ENCODE peak calls at places on chromosomes 4 and X, in nine cellular contexts. One of them, this sample, is unnamed.

GRCh38 chrX:107503996-107504395 is 54.5 kb downstream of the FRMPD3 start:
- DNase-seq in lower lobe of right lung: no peak
- DNase-seq in kidney epithelial cell: no peak
- DNase-seq in GM13976: no peak
- DNase-seq in heart left ventricle: no peak
- DNase-seq in activated CD8-positive, alpha-beta T cell treated with anti-CD3 and anti-CD28 coated beads for 36 hours: no peak
- DNase-seq in gastrocnemius medialis: peak
- DNase-seq in upper lobe of right lung: no peak
- DNase-seq in endodermal cell: no peak
- DNase-seq in this sample: no peak

GRCh38 chrX:47235691-47236103 is 2.9 kb downstream of the USP11 start:
- DNase-seq in activated CD8-positive, alpha-beta T cell treated with anti-CD3 and anti-CD28 coated beads for 36 hours: no peak
- DNase-seq in GM13976: no peak
- DNase-seq in endodermal cell: no peak
- DNase-seq in kidney epithelial cell: no peak
- DNase-seq in lower lobe of right lung: no peak
- DNase-seq in heart left ventricle: no peak
- DNase-seq in gastrocnemius medialis: no peak
- DNase-seq in upper lobe of right lung: no peak
- DNase-seq in this sample: no peak

GRCh38 chr4:153618831-153619230 is 65.2 kb upstream of the TLR2 start:
- DNase-seq in endodermal cell: peak
- DNase-seq in heart left ventricle: no peak
- DNase-seq in upper lobe of right lung: no peak
- DNase-seq in kidney epithelial cell: no peak
- DNase-seq in GM13976: no peak
- DNase-seq in gastrocnemius medialis: no peak
- DNase-seq in activated CD8-positive, alpha-beta T cell treated with anti-CD3 and anti-CD28 coated beads for 36 hours: no peak
- DNase-seq in lower lobe of right lung: no peak
- DNase-seq in this sample: no peak

GRCh38 chrX:107769581-107770317 is 5.8 kb downstream of the TSC22D3 start:
- DNase-seq in GM13976: no peak
- DNase-seq in kidney epithelial cell: no peak
- DNase-seq in lower lobe of right lung: no peak
- DNase-seq in heart left ventricle: no peak
- DNase-seq in gastrocnemius medialis: no peak
- DNase-seq in endodermal cell: no peak
- DNase-seq in activated CD8-positive, alpha-beta T cell treated with anti-CD3 and anti-CD28 coated beads for 36 hours: no peak
- DNase-seq in upper lobe of right lung: no peak
- DNase-seq in this sample: no peak

GRCh38 chrX:72280210-72280882 is 3.3 kb upstream of the RPS4X start:
- DNase-seq in kidney epithelial cell: peak
- DNase-seq in activated CD8-positive, alpha-beta T cell treated with anti-CD3 and anti-CD28 coated beads for 36 hours: no peak
- DNase-seq in gastrocnemius medialis: no peak
- DNase-seq in upper lobe of right lung: no peak
- DNase-seq in GM13976: no peak
- DNase-seq in heart left ventricle: no peak
- DNase-seq in lower lobe of right lung: no peak
- DNase-seq in endodermal cell: no peak
- DNase-seq in this sample: no peak

GRCh38 chr4:3411676-3412075 is 30.1 kb upstream of the HGFAC start:
- DNase-seq in endodermal cell: peak
- DNase-seq in GM13976: no peak
- DNase-seq in activated CD8-positive, alpha-beta T cell treated with anti-CD3 and anti-CD28 coated beads for 36 hours: no peak
- DNase-seq in heart left ventricle: peak
- DNase-seq in kidney epithelial cell: no peak
- DNase-seq in gastrocnemius medialis: no peak
- DNase-seq in upper lobe of right lung: peak
- DNase-seq in lower lobe of right lung: peak
- DNase-seq in this sample: no peak

GRCh38 chr4:45662996-45663395 is 460.9 kb downstream of the GABRG1 start:
- DNase-seq in GM13976: no peak
- DNase-seq in gastrocnemius medialis: no peak
- DNase-seq in lower lobe of right lung: peak
- DNase-seq in heart left ventricle: peak
- DNase-seq in endodermal cell: no peak
- DNase-seq in kidney epithelial cell: peak
- DNase-seq in upper lobe of right lung: no peak
- DNase-seq in activated CD8-positive, alpha-beta T cell treated with anti-CD3 and anti-CD28 coated beads for 36 hours: no peak
- DNase-seq in this sample: no peak

GRCh38 chr4:104064650-104065577 is 345.1 kb upstream of the TACR3 start:
- DNase-seq in kidney epithelial cell: no peak
- DNase-seq in upper lobe of right lung: peak
- DNase-seq in heart left ventricle: no peak
- DNase-seq in gastrocnemius medialis: no peak
- DNase-seq in GM13976: peak
- DNase-seq in lower lobe of right lung: peak
- DNase-seq in activated CD8-positive, alpha-beta T cell treated with anti-CD3 and anti-CD28 coated beads for 36 hours: peak
- DNase-seq in endodermal cell: peak
- DNase-seq in this sample: no peak

GRCh38 chrX:137194164-137194563 is 160.4 kb upstream of the GPR101 start:
- DNase-seq in gastrocnemius medialis: no peak
- DNase-seq in GM13976: peak
- DNase-seq in kidney epithelial cell: no peak
- DNase-seq in heart left ventricle: no peak
- DNase-seq in endodermal cell: peak
- DNase-seq in activated CD8-positive, alpha-beta T cell treated with anti-CD3 and anti-CD28 coated beads for 36 hours: peak
- DNase-seq in upper lobe of right lung: no peak
- DNase-seq in lower lobe of right lung: no peak
- DNase-seq in this sample: no peak

GRCh38 chr4:177404980-177405379 is 37.3 kb downstream of the AGA start:
- DNase-seq in kidney epithelial cell: no peak
- DNase-seq in GM13976: no peak
- DNase-seq in endodermal cell: no peak
- DNase-seq in lower lobe of right lung: no peak
- DNase-seq in activated CD8-positive, alpha-beta T cell treated with anti-CD3 and anti-CD28 coated beads for 36 hours: no peak
- DNase-seq in upper lobe of right lung: no peak
- DNase-seq in heart left ventricle: no peak
- DNase-seq in gastrocnemius medialis: no peak
- DNase-seq in this sample: no peak

GRCh38 chr4:173374588-173374987 is 3.8 kb downstream of the SAP30 start:
- DNase-seq in kidney epithelial cell: no peak
- DNase-seq in activated CD8-positive, alpha-beta T cell treated with anti-CD3 and anti-CD28 coated beads for 36 hours: no peak
- DNase-seq in GM13976: no peak
- DNase-seq in endodermal cell: no peak
- DNase-seq in gastrocnemius medialis: no peak
- DNase-seq in upper lobe of right lung: no peak
- DNase-seq in lower lobe of right lung: no peak
- DNase-seq in heart left ventricle: no peak
- DNase-seq in this sample: no peak

GRCh38 chr4:39699676-39700409 is 1.9 kb downstream of the UBE2K start:
- DNase-seq in lower lobe of right lung: no peak
- DNase-seq in endodermal cell: no peak
- DNase-seq in heart left ventricle: no peak
- DNase-seq in kidney epithelial cell: no peak
- DNase-seq in gastrocnemius medialis: no peak
- DNase-seq in upper lobe of right lung: no peak
- DNase-seq in GM13976: no peak
- DNase-seq in activated CD8-positive, alpha-beta T cell treated with anti-CD3 and anti-CD28 coated beads for 36 hours: no peak
- DNase-seq in this sample: no peak

GRCh38 chrX:154749856-154750255 is 1.0 kb downstream of the GAB3 start:
- DNase-seq in heart left ventricle: no peak
- DNase-seq in lower lobe of right lung: no peak
- DNase-seq in kidney epithelial cell: no peak
- DNase-seq in endodermal cell: no peak
- DNase-seq in GM13976: no peak
- DNase-seq in gastrocnemius medialis: no peak
- DNase-seq in upper lobe of right lung: no peak
- DNase-seq in activated CD8-positive, alpha-beta T cell treated with anti-CD3 and anti-CD28 coated beads for 36 hours: no peak
- DNase-seq in this sample: no peak
- TF ChIP-seq CTCF in heart left ventricle: no peak
- TF ChIP-seq CTCF in lower lobe of right lung: no peak
- TF ChIP-seq CTCF in kidney epithelial cell: no peak
- TF ChIP-seq CTCF in endodermal cell: no peak
- TF ChIP-seq CTCF in GM13976: no peak
- TF ChIP-seq CTCF in gastrocnemius medialis: no peak
- TF ChIP-seq CTCF in upper lobe of right lung: no peak
- TF ChIP-seq CTCF in activated CD8-positive, alpha-beta T cell treated with anti-CD3 and anti-CD28 coated beads for 36 hours: no peak
- TF ChIP-seq CTCF in this sample: no peak

GRCh38 chr4:1661695-1662094 is 22.4 kb downstream of the FAM53A start:
- DNase-seq in activated CD8-positive, alpha-beta T cell treated with anti-CD3 and anti-CD28 coated beads for 36 hours: no peak
- DNase-seq in lower lobe of right lung: no peak
- DNase-seq in upper lobe of right lung: no peak
- DNase-seq in heart left ventricle: no peak
- DNase-seq in GM13976: no peak
- DNase-seq in kidney epithelial cell: no peak
- DNase-seq in endodermal cell: no peak
- DNase-seq in gastrocnemius medialis: no peak
- DNase-seq in this sample: no peak
- TF ChIP-seq CTCF in activated CD8-positive, alpha-beta T cell treated with anti-CD3 and anti-CD28 coated beads for 36 hours: no peak
- TF ChIP-seq CTCF in lower lobe of right lung: no peak
- TF ChIP-seq CTCF in upper lobe of right lung: no peak
- TF ChIP-seq CTCF in heart left ventricle: no peak
- TF ChIP-seq CTCF in GM13976: no peak
- TF ChIP-seq CTCF in kidney epithelial cell: no peak
- TF ChIP-seq CTCF in endodermal cell: no peak
- TF ChIP-seq CTCF in gastrocnemius medialis: no peak
- TF ChIP-seq CTCF in this sample: no peak

GRCh38 chr4:99402765-99403164 is 32.4 kb downstream of the ADH7 start:
- DNase-seq in upper lobe of right lung: no peak
- DNase-seq in gastrocnemius medialis: no peak
- DNase-seq in endodermal cell: peak
- DNase-seq in lower lobe of right lung: no peak
- DNase-seq in heart left ventricle: no peak
- DNase-seq in kidney epithelial cell: no peak
- DNase-seq in GM13976: no peak
- DNase-seq in activated CD8-positive, alpha-beta T cell treated with anti-CD3 and anti-CD28 coated beads for 36 hours: no peak
- DNase-seq in this sample: no peak
- TF ChIP-seq CTCF in upper lobe of right lung: no peak
- TF ChIP-seq CTCF in gastrocnemius medialis: no peak
- TF ChIP-seq CTCF in endodermal cell: peak
- TF ChIP-seq CTCF in lower lobe of right lung: no peak
- TF ChIP-seq CTCF in heart left ventricle: no peak
- TF ChIP-seq CTCF in kidney epithelial cell: no peak
- TF ChIP-seq CTCF in GM13976: no peak
- TF ChIP-seq CTCF in activated CD8-positive, alpha-beta T cell treated with anti-CD3 and anti-CD28 coated beads for 36 hours: no peak
- TF ChIP-seq CTCF in this sample: no peak

DNA sequence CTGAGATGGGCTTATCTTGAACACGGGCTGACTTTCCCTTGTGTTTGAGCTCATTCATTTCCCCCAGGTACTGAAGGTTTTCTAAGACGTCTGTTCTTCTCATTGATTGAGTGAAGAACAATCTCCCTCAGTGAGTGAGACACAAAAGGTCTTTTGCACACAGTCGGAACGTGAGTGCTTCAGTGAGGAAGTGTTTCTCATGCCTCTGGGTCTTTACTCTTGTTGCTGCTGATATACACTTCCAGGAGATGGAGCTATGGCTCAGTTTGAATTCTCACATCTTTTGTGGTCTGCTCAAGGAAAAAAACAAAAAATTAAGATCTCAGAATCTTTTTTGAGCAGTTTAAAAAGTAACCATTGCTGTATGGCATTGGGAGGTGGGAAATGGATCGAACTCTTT is 981.9 kb upstream of the TENM3 start:
- DNase-seq in GM13976: no peak
- DNase-seq in kidney epithelial cell: no peak
- DNase-seq in activated CD8-positive, alpha-beta T cell treated with anti-CD3 and anti-CD28 coated beads for 36 hours: no peak
- DNase-seq in lower lobe of right lung: no peak
- DNase-seq in gastrocnemius medialis: no peak
- DNase-seq in endodermal cell: peak
- DNase-seq in heart left ventricle: no peak
- DNase-seq in upper lobe of right lung: no peak
- DNase-seq in this sample: no peak
- TF ChIP-seq CTCF in GM13976: no peak
- TF ChIP-seq CTCF in kidney epithelial cell: peak
- TF ChIP-seq CTCF in activated CD8-positive, alpha-beta T cell treated with anti-CD3 and anti-CD28 coated beads for 36 hours: no peak
- TF ChIP-seq CTCF in lower lobe of right lung: no peak
- TF ChIP-seq CTCF in gastrocnemius medialis: no peak
- TF ChIP-seq CTCF in endodermal cell: peak
- TF ChIP-seq CTCF in heart left ventricle: peak
- TF ChIP-seq CTCF in upper lobe of right lung: no peak
- TF ChIP-seq CTCF in this sample: no peak

GRCh38 chr4:7192252-7193039 is at the start of gene SORCS2:
- DNase-seq in kidney epithelial cell: no peak
- DNase-seq in gastrocnemius medialis: peak
- DNase-seq in heart left ventricle: peak
- DNase-seq in lower lobe of right lung: peak
- DNase-seq in GM13976: peak
- DNase-seq in activated CD8-positive, alpha-beta T cell treated with anti-CD3 and anti-CD28 coated beads for 36 hours: peak
- DNase-seq in endodermal cell: peak
- DNase-seq in upper lobe of right lung: peak
- DNase-seq in this sample: peak
- TF ChIP-seq CTCF in kidney epithelial cell: peak
- TF ChIP-seq CTCF in gastrocnemius medialis: peak
- TF ChIP-seq CTCF in heart left ventricle: peak
- TF ChIP-seq CTCF in lower lobe of right lung: peak
- TF ChIP-seq CTCF in GM13976: peak
- TF ChIP-seq CTCF in activated CD8-positive, alpha-beta T cell treated with anti-CD3 and anti-CD28 coated beads for 36 hours: peak
- TF ChIP-seq CTCF in endodermal cell: peak
- TF ChIP-seq CTCF in upper lobe of right lung: peak
- TF ChIP-seq CTCF in this sample: peak

DNA sequence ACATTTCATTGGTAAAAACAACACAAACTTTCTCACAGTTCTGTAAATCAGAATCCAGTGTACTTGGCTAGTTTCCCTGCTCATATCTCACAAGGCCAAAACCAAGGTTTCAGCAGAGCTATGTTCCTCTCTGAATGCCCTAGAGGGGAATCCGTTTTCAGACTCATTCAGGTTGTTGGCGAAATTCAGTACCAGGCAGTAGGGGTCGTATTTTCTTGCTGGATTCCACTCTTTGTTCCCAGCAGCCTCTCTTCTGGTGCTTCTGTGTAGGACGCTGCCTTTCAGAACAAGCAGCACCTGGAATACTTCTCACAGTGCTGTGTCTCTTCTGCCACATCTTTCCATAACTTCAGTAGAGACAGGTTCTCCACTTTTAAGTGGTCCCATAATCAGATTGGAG is 351.9 kb downstream of the PCDH18 start:
- DNase-seq in heart left ventricle: no peak
- DNase-seq in endodermal cell: peak
- DNase-seq in kidney epithelial cell: no peak
- DNase-seq in GM13976: no peak
- DNase-seq in upper lobe of right lung: no peak
- DNase-seq in activated CD8-positive, alpha-beta T cell treated with anti-CD3 and anti-CD28 coated beads for 36 hours: no peak
- DNase-seq in gastrocnemius medialis: no peak
- DNase-seq in lower lobe of right lung: no peak
- DNase-seq in this sample: no peak
- TF ChIP-seq CTCF in heart left ventricle: no peak
- TF ChIP-seq CTCF in endodermal cell: peak
- TF ChIP-seq CTCF in kidney epithelial cell: no peak
- TF ChIP-seq CTCF in GM13976: no peak
- TF ChIP-seq CTCF in upper lobe of right lung: no peak
- TF ChIP-seq CTCF in activated CD8-positive, alpha-beta T cell treated with anti-CD3 and anti-CD28 coated beads for 36 hours: no peak
- TF ChIP-seq CTCF in gastrocnemius medialis: no peak
- TF ChIP-seq CTCF in lower lobe of right lung: no peak
- TF ChIP-seq CTCF in this sample: no peak

GRCh38 chr4:113884655-113885054 is 94.8 kb downstream of the ARSJ start:
- DNase-seq in endodermal cell: no peak
- DNase-seq in kidney epithelial cell: no peak
- DNase-seq in gastrocnemius medialis: no peak
- DNase-seq in heart left ventricle: no peak
- DNase-seq in lower lobe of right lung: no peak
- DNase-seq in activated CD8-positive, alpha-beta T cell treated with anti-CD3 and anti-CD28 coated beads for 36 hours: no peak
- DNase-seq in GM13976: no peak
- DNase-seq in upper lobe of right lung: no peak
- DNase-seq in this sample: no peak
- TF ChIP-seq CTCF in endodermal cell: peak
- TF ChIP-seq CTCF in kidney epithelial cell: no peak
- TF ChIP-seq CTCF in gastrocnemius medialis: no peak
- TF ChIP-seq CTCF in heart left ventricle: no peak
- TF ChIP-seq CTCF in lower lobe of right lung: no peak
- TF ChIP-seq CTCF in activated CD8-positive, alpha-beta T cell treated with anti-CD3 and anti-CD28 coated beads for 36 hours: no peak
- TF ChIP-seq CTCF in GM13976: no peak
- TF ChIP-seq CTCF in upper lobe of right lung: no peak
- TF ChIP-seq CTCF in this sample: no peak

GRCh38 chr4:41177016-41177415 is 37.3 kb downstream of the APBB2 start:
- DNase-seq in lower lobe of right lung: no peak
- DNase-seq in upper lobe of right lung: no peak
- DNase-seq in endodermal cell: no peak
- DNase-seq in activated CD8-positive, alpha-beta T cell treated with anti-CD3 and anti-CD28 coated beads for 36 hours: no peak
- DNase-seq in heart left ventricle: no peak
- DNase-seq in GM13976: no peak
- DNase-seq in kidney epithelial cell: no peak
- DNase-seq in gastrocnemius medialis: no peak
- DNase-seq in this sample: no peak
- TF ChIP-seq CTCF in lower lobe of right lung: no peak
- TF ChIP-seq CTCF in upper lobe of right lung: no peak
- TF ChIP-seq CTCF in endodermal cell: no peak
- TF ChIP-seq CTCF in activated CD8-positive, alpha-beta T cell treated with anti-CD3 and anti-CD28 coated beads for 36 hours: no peak
- TF ChIP-seq CTCF in heart left ventricle: no peak
- TF ChIP-seq CTCF in GM13976: no peak
- TF ChIP-seq CTCF in kidney epithelial cell: peak
- TF ChIP-seq CTCF in gastrocnemius medialis: no peak
- TF ChIP-seq CTCF in this sample: no peak

This sample was measured in natural killer cell.